ENCODE peak calls at places on chromosomes 11 and 22, in ten cellular contexts. D, W, X, P, O, I, Q, Y, C and B are unnamed samples.

GRCh38 chr11:119758291-119758690 is 29.3 kb upstream of the NECTIN1 start:
- DNase-seq in Y (no peak), C (no peak), P (peak; percentile 6), Q (no peak), W (no peak), O (no peak), D (no peak), X (no peak), I (no peak), B (no peak)

GRCh38 chr11:46696212-46696558 is 4.2 kb downstream of the ARHGAP1 start:
- DNase-seq in D (no peak), I (no peak), P (no peak), O (no peak), C (no peak), Y (no peak), Q (no peak), X (no peak), W (no peak), B (no peak)

GRCh38 chr11:93740031-93740801 is 1.1 kb downstream of the TAF1D start:
- DNase-seq in P (peak; percentile 68), Y (peak; percentile 29), I (no peak), X (peak; percentile 23), W (peak; percentile 79), C (no peak), Q (no peak), O (no peak), D (peak; percentile 56), B (no peak)

GRCh38 chr11:68670208-68670992 is 13.9 kb upstream of the GAL start:
- DNase-seq in W (no peak), D (no peak), Y (no peak), O (no peak), P (peak; percentile 63), C (no peak), X (no peak), Q (no peak), I (no peak), B (no peak)

GRCh38 chr22:39265143-39265542 is 20.4 kb upstream of the PDGFB start:
- DNase-seq in Y (no peak), C (no peak), X (no peak), W (no peak), I (no peak), Q (no peak), P (no peak), O (no peak), D (no peak), B (no peak)

GRCh38 chr11:101126551-101127347 is 2.9 kb downstream of the PGR start:
- DNase-seq in P (no peak), O (peak; percentile 68), X (peak; percentile 58), C (peak; percentile 43), D (no peak), W (no peak), I (peak; percentile 44), Y (no peak), Q (no peak), B (no peak)

GRCh38 chr11:83537131-83537610 is 251.0 kb upstream of the CCDC90B start:
- DNase-seq in I (no peak), Q (no peak), D (no peak), Y (no peak), C (no peak), X (no peak), O (no peak), P (no peak), W (no peak), B (no peak)

GRCh38 chr22:30089655-30089974 is 9.4 kb downstream of the HORMAD2 start:
- DNase-seq in P (no peak), I (no peak), W (no peak), D (no peak), X (no peak), C (no peak), Y (no peak), O (no peak), Q (no peak), B (no peak)

GRCh38 chr22:35961480-35961902 is 67.1 kb downstream of the RBFOX2 start:
- DNase-seq in C (no peak), I (peak; percentile 59), Q (no peak), P (no peak), Y (no peak), W (no peak), X (peak; percentile 86), D (no peak), O (peak; percentile 46), B (peak; percentile 22)

GRCh38 chr11:132077416-132077815 is 707.0 kb downstream of the NTM start:
- DNase-seq in W (no peak), O (no peak), P (no peak), Q (no peak), C (no peak), Y (no peak), X (no peak), D (no peak), I (no peak), B (no peak)

GRCh38 chr22:50620861-50621490 is 7.0 kb downstream of the ARSA start:
- DNase-seq in Q (no peak), W (peak; percentile 23), X (no peak), Y (peak; percentile 52), C (no peak), O (no peak), D (no peak), I (no peak), P (peak; percentile 48), B (no peak)

GRCh38 chr11:78008174-78008573 is 13.7 kb upstream of the INTS4 start:
- DNase-seq in Y (no peak), O (no peak), C (no peak), D (no peak), W (no peak), X (no peak), P (no peak), Q (no peak), I (no peak), B (no peak)

DNA sequence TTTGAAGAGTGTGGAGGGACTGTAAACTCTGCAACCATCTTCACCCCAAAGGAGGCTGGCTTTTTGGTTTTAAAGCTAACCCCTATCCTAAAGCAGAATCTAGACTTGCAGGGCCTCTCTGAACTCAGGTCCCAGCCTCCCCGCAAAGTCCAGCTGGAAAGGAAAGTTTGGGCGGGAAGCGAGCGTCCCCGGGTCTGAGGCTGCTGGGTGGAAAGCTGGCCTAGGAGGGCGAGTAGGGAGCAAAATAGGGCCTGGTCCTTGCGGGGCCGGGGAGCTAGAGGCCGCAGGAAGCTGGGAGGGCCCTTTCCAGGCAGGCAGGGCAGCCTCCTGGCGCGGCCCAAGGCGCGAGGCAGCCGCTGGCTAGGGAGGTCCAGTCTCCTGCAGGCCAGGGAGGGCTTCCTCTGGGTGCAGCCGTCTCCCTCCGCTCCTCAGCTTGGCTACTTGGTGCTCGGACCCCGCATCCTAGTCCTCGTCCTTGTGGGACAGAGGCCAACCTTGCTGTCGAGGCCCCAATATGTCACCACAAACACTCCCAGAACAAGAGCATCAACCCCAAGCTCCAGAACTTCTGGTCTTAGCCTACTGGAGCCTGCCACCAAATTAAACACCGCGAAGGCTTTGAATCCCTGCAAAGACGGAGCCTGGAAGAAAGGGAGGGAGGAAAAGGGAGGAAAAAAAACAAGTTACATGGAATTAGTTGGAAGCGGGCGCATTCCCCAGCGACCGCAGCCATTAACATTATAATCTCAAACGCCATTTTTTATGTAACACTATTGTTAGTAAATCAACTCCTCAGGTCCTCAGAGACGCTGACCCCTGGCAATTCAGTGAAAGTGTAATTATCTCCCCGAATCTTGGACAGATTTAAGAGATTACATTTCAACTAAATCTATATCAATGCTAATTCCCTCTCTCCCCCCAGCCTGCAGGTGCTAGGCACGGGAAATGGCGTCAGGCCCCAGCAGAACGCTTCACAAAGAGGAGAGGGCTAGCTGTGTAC is 12.6 kb upstream of the PAX6 start:
- DNase-seq in W (no peak), X (peak; percentile 57), C (no peak), Q (no peak), I (no peak), O (no peak), P (no peak), Y (no peak), D (no peak), B (no peak)
- H3K4me1 ChIP-seq in W (no peaks in the 10 kb centered on the region), X (peaks cover 77% of the 10 kb centered on the region), C (no peaks in the 10 kb centered on the region), Q (no peaks in the 10 kb centered on the region), I (no peaks in the 10 kb centered on the region), O (no peaks in the 10 kb centered on the region), P (no peaks in the 10 kb centered on the region), Y (no peaks in the 10 kb centered on the region), D (peaks cover 5% of the 10 kb centered on the region), B (peaks cover 18% of the 10 kb centered on the region)

GRCh38 chr11:67117667-67118058 is 1.4 kb upstream of the KDM2A start:
- DNase-seq in Q (no peak), C (no peak), D (peak; percentile 67), I (peak; percentile 41), W (no peak), X (peak; percentile 62), P (peak; percentile 78), O (peak; percentile 19), Y (no peak), B (no peak)
- H3K4me3 ChIP-seq in Q (no peak overlapping the region), C (peak overlapping the region; percentile 86), D (peak overlapping the region; percentile 52), I (peak overlapping the region; percentile 65), W (no peak overlapping the region), X (peak overlapping the region; percentile 41), P (peak overlapping the region; percentile 60), O (peak overlapping the region; percentile 90), Y (peak overlapping the region; percentile 46), B (peak overlapping the region; percentile 53)

GRCh38 chr11:64525711-64526110 is 65.3 kb upstream of the SLC22A12 start:
- DNase-seq in Y (no peak), O (no peak), P (peak; percentile 45), W (no peak), I (no peak), Q (no peak), D (no peak), X (no peak), C (no peak), B (no peak)

GRCh38 chr11:64526356-64526755 is 64.7 kb upstream of the SLC22A12 start:
- DNase-seq in O (no peak), C (no peak), Q (no peak), X (no peak), I (no peak), W (no peak), P (peak; percentile 53), Y (no peak), D (no peak), B (no peak)

GRCh38 chr11:64524534-64525042 is 66.4 kb upstream of the SLC22A12 start:
- DNase-seq in C (no peak), Y (no peak), P (peak; percentile 18), I (no peak), D (peak; percentile 10), O (no peak), X (no peak), W (no peak), Q (no peak), B (no peak)

GRCh38 chr11:64529559-64530520 is 61.2 kb upstream of the SLC22A12 start:
- DNase-seq in Y (no peak), C (no peak), X (no peak), Q (no peak), I (no peak), P (no peak), D (peak; percentile 27), W (no peak), O (no peak), B (no peak)

GRCh38 chr11:64526795-64527194 is 64.2 kb upstream of the SLC22A12 start:
- DNase-seq in D (peak; percentile 15), X (no peak), P (peak; percentile 17), O (no peak), C (no peak), I (no peak), W (no peak), Q (no peak), Y (no peak), B (no peak)
- H3K27me3 ChIP-seq in D (peaks cover 24% of the 10 kb centered on the region), X (peaks cover 12% of the 10 kb centered on the region), P (peaks cover 17% of the 10 kb centered on the region), O (peaks cover 76% of the 10 kb centered on the region), C (peaks cover 18% of the 10 kb centered on the region), I (no peaks in the 10 kb centered on the region), W (no peaks in the 10 kb centered on the region), Q (peaks cover 35% of the 10 kb centered on the region), Y (peaks cover 8% of the 10 kb centered on the region), B (no peaks in the 10 kb centered on the region)

DNA sequence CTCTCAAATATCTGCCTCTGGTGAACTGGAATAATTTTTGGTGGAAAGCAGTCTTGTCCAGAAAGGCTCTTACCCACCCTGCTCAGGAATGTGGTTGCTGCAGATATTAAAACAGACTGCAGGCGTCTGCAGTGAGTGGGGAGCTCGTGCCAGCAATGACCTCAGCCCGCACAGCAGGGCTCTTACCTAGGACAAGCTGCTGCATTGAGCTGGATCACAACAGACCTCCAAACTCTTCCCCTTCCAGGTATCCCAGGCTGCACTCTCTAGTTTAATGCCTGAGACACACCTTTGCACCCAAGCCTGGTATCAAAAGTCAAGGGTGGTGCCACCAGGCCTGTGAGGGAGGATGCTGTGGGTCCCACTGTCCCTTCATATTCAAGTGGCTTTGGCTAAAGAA is 69.7 kb upstream of the CDON start:
- DNase-seq in C (peak; percentile 55), X (no peak), I (peak; percentile 77), Y (no peak), Q (peak; percentile 8), W (peak; percentile 23), O (no peak), D (peak; percentile 89), P (peak; percentile 90), B (no peak)
- H3K4me1 ChIP-seq in C (no peaks in the 10 kb centered on the region), X (peaks cover 23% of the 10 kb centered on the region), I (peaks cover 25% of the 10 kb centered on the region), Y (no peaks in the 10 kb centered on the region), Q (peaks cover 14% of the 10 kb centered on the region), W (peaks cover 4% of the 10 kb centered on the region), O (no peaks in the 10 kb centered on the region), D (peaks cover 33% of the 10 kb centered on the region), P (peaks cover 6% of the 10 kb centered on the region), B (peaks cover 4% of the 10 kb centered on the region)